ENCODE peak calls at places on chromosomes 16 and 17, in five cellular contexts. J is left ventricle myocardium inferior, K is foreskin fibroblast, U is Calu3, Y is HL-60. A is an unnamed sample.

GRCh38 chr16:2008009-2008526 is 1.6 kb downstream of the ZNF598 start:
- DNase-seq in J (peak), K (peak), U (peak), Y (peak), A (no peak)

GRCh38 chr17:41695134-41695661 is 6.5 kb downstream of the EIF1 start:
- DNase-seq in J (no peak), K (peak), U (no peak), Y (no peak), A (no peak)

GRCh38 chr17:29145289-29146058 is 34.7 kb downstream of the MYO18A start:
- DNase-seq in J (peak), K (peak), U (peak), Y (peak), A (peak)

GRCh38 chr16:85755929-85756768 is 5.3 kb upstream of the C16orf74 start:
- DNase-seq in J (no peak), K (peak), U (no peak), Y (peak), A (peak)

GRCh38 chr16:5874899-5875298 is 777.3 kb upstream of the EEF2KMT start:
- DNase-seq in J (no peak), K (no peak), U (no peak), Y (no peak), A (no peak)

GRCh38 chr17:79597040-79597439 is 13.8 kb downstream of the RBFOX3 start:
- DNase-seq in J (no peak), K (no peak), U (no peak), Y (no peak), A (no peak)

GRCh38 chr17:49873466-49873865 is 25.6 kb upstream of the TAC4 start:
- DNase-seq in J (no peak), K (no peak), U (no peak), Y (no peak), A (no peak)

GRCh38 chr17:48499743-48500434 is 30.9 kb downstream of the HOXB1 start:
- DNase-seq in J (no peak), K (no peak), U (no peak), Y (no peak), A (no peak)

GRCh38 chr17:12642034-12642433 is 23.7 kb upstream of the MYOCD start:
- DNase-seq in J (no peak), K (no peak), U (no peak), Y (no peak), A (no peak)

GRCh38 chr17:79777166-79777843 is 643 bp upstream of the CBX2 start:
- DNase-seq in J (peak), K (peak), U (peak), Y (peak), A (peak)

GRCh38 chr16:10521681-10522274 is 58.6 kb downstream of the EMP2 start:
- DNase-seq in J (no peak), K (peak), U (peak), Y (peak), A (peak)

GRCh38 chr16:11530171-11530940 is 56.4 kb downstream of the LITAF start:
- DNase-seq in J (no peak), K (peak), U (no peak), Y (no peak), A (no peak)

GRCh38 chr17:8894673-8895578 is 27.5 kb upstream of the PIK3R6 start:
- DNase-seq in J (peak), K (peak), U (peak), Y (peak), A (peak)

GRCh38 chr17:2123467-2124251 is 68.8 kb downstream of the HIC1 start:
- DNase-seq in J (no peak), K (peak), U (no peak), Y (peak), A (peak)

GRCh38 chr16:50762241-50762640 is 20.4 kb downstream of the CYLD start:
- DNase-seq in J (no peak), K (peak), U (no peak), Y (no peak), A (no peak)

GRCh38 chr16:17301593-17302135 is 169.1 kb downstream of the XYLT1 start:
- DNase-seq in J (no peak), K (no peak), U (no peak), Y (peak), A (peak)

GRCh38 chr16:48971571-48972071 is 310.0 kb downstream of the CBLN1 start:
- DNase-seq in J (no peak), K (peak), U (no peak), Y (no peak), A (no peak)

GRCh38 chr17:42438600-42439567 is 15.8 kb upstream of the CAVIN1 start:
- DNase-seq in J (no peak), K (peak), U (peak), Y (no peak), A (no peak)

GRCh38 chr17:54221499-54221898 is 398.8 kb downstream of the KIF2B start:
- DNase-seq in J (no peak), K (no peak), U (no peak), Y (no peak), A (no peak)
- TF ChIP-seq CTCF in J (no peak), K (no peak), U (no peak), Y (no peak), A (no peak)

DNA sequence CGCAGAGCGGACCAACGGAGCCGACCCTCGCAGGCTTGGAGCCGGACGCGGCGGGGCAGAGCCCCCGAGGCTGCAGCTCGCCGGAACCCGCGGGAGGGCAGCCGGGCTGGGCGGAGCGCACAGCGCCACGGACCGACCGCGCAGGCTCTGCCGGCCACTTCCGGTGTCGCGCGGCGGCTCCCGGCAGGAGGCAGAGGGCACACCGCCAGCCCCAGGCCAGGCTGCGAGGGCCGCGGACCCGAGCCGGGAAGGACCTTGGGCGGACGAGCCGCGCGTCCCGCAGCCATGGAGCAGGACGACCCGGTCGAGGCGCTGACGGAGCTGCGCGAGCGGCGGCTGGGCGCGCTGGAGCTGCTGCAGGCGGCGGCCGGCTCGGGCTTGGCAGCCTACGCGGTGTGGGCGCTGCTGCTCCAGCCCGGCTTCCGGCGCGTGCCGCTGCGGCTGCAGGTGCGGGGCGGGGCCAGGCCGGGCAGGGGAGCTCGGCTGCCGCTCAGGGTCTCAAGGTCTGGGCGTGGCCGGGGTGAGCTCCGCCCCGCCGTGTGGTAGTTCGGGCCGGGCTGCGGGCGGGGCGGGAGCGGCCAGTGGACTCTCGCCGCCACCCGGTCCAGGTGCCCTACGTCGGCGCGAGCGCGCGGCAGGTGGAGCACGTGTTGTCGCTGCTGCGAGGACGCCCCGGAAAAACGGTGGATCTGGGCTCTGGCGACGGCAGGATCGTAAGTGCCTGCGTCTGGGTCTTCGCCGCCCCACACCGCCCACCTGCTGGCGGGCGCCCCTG is at the start of gene ANTKMT:
- DNase-seq in J (peak), K (peak), U (peak), Y (peak), A (peak)
- TF ChIP-seq CTCF in J (no peak), K (no peak), U (no peak), Y (no peak), A (no peak)

DNA sequence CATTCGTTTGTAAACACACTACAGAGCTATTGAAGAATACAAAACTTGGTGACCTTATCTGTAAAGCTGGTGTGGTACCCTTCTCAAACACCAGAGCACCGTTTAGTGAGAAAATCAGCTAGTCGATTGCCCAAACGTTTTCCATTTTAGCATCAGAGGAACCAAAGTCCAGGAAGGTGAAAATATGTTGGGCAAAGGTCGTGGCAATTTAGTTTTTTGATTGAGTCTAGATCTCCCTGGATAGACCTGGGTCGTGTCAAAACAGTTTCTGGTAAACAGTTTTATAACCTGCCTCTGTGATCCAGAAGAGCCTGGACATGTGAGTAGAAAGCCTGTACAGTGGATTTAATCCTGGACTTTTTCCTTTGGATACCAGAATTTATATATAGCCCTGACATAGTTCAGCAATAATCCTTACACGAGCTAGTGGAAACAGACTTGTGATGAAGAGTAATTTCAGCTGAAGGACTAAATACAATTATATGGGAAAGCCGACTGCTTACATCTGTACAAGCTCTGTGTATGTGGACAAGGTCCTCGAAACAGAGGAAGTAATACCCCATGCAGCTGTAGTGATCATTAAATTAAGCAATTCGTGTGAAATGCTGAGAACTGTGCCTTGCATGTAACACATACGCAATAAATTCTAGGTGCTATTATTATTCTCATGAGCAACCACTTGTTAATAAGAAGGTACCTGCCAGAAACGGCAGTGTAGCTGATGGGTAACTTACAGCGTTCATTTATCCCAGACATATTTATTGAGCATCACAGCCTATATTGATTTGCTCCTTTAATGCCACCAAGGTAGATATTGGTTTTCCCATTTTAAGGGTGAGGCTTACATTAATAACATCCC is 72.5 kb downstream of the MAP2K6 start:
- DNase-seq in J (no peak), K (no peak), U (no peak), Y (no peak), A (no peak)
- TF ChIP-seq CTCF in J (no peak), K (no peak), U (no peak), Y (no peak), A (no peak)

DNA sequence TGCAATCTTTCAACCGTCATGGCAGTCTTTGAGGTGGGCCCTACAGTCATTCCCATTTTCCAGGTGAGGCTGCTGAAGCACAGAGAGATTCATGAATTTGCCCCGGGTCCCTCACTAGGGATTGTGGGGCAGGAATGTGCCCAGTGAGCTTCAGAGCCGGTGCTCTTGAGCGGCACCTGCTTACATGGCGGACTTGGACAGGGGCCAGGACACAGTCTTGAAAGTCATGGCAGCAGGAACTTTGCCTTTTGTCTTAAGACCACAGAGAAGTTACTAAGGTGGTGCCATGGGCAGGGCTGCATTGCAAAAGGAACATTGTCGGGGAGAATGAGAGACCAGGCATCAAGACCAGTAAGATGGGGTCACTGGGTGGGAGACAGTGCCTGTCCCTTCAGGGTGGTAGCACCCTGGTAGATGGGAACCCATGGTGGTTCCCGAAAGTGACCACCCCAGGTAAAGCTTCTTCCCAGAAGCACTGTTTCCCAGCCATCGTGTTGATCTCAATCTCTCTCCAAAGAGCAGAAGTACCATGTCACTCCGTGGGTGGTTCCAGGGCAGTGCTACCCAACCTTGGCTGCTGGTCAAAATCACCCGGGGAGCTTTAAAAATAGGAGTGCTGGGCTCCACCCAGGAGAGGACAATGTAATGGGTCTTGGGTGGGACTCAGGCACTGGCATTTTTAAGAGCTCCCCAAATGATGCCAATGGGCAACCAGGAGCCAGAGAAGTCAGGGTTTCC is 363.6 kb downstream of the FOXL1 start:
- DNase-seq in J (no peak), K (no peak), U (no peak), Y (no peak), A (no peak)
- TF ChIP-seq CTCF in J (no peak), K (no peak), U (no peak), Y (no peak), A (no peak)

GRCh38 chr17:64172510-64172909 is 42.6 kb upstream of the ERN1 start:
- DNase-seq in J (no peak), K (no peak), U (no peak), Y (no peak), A (no peak)
- TF ChIP-seq CTCF in J (peak), K (no peak), U (no peak), Y (no peak), A (no peak)

GRCh38 chr17:63406689-63407330 is 39.3 kb downstream of the CYB561 start:
- DNase-seq in J (no peak), K (peak), U (peak), Y (peak), A (peak)
- TF ChIP-seq CTCF in J (peak), K (peak), U (peak), Y (peak), A (peak)

GRCh38 chr17:44832821-44833220 is 2.7 kb upstream of the GJC1 start:
- DNase-seq in J (no peak), K (no peak), U (no peak), Y (no peak), A (no peak)
- TF ChIP-seq CTCF in J (no peak), K (peak), U (no peak), Y (no peak), A (no peak)

GRCh38 chr16:63714876-63715275 is 1407.0 kb downstream of the CDH11 start:
- DNase-seq in J (no peak), K (no peak), U (no peak), Y (no peak), A (no peak)

GRCh38 chr16:63719926-63720325 is 1401.9 kb downstream of the CDH11 start:
- DNase-seq in J (no peak), K (no peak), U (no peak), Y (no peak), A (no peak)

GRCh38 chr16:63720848-63721247 is 1401.0 kb downstream of the CDH11 start:
- DNase-seq in J (no peak), K (no peak), U (no peak), Y (no peak), A (no peak)
- TF ChIP-seq CTCF in J (peak), K (peak), U (no peak), Y (no peak), A (no peak)

GRCh38 chr16:7512503-7512902 is 179.9 kb downstream of the RBFOX1 start:
- DNase-seq in J (no peak), K (no peak), U (no peak), Y (no peak), A (no peak)

GRCh38 chr16:7521834-7522233 is 189.2 kb downstream of the RBFOX1 start:
- DNase-seq in J (no peak), K (no peak), U (no peak), Y (no peak), A (no peak)

GRCh38 chr16:7513429-7513828 is 180.8 kb downstream of the RBFOX1 start:
- DNase-seq in J (no peak), K (no peak), U (no peak), Y (peak), A (no peak)

GRCh38 chr16:7515543-7515942 is 182.9 kb downstream of the RBFOX1 start:
- DNase-seq in J (no peak), K (no peak), U (no peak), Y (no peak), A (no peak)

GRCh38 chr16:7518158-7518557 is 185.5 kb downstream of the RBFOX1 start:
- DNase-seq in J (no peak), K (no peak), U (no peak), Y (no peak), A (no peak)
- TF ChIP-seq CTCF in J (no peak), K (no peak), U (no peak), Y (no peak), A (no peak)

DNA sequence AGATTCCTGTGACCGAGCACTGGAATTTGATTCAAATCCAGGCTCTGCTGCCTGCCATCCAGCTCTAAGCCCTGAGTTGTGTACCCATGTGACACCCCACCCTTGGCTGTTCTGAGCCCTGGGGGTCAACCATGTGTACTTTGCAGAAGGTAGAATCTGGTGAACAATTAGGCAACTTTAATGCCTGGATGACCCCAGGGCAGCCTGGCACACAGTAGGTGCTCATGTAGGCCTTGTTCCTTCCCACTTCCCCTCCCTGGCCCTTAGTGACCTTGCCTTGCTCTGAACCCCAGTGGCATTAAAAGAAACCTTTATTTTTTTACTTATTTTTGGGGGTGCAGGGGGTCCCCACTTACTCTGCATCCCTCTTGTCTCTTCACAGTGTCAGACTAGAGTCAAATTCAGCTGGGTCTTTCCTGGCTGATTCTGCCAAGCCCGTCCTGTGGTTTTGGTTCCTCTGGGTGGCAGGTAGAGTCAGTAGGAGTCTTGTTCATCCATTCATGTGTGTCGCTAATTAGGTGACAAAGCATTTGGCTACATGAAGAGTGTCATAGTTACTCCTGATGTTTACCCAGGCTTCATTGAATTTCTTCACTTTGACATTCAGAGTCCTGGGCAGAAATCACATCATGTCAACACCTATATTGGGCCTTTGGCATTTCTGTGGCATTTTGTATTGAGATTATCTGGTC is 89.1 kb downstream of the PLCG2 start:
- DNase-seq in J (no peak), K (no peak), U (no peak), Y (no peak), A (no peak)
- TF ChIP-seq CTCF in J (no peak), K (no peak), U (no peak), Y (no peak), A (no peak)

A was measured in GM13976.